ENCODE peak calls at places on chromosomes 2 and 18, in ten cellular contexts. V is stimulated activated CD4-positive, alpha-beta T cell treated with anti-CD3 and anti-CD28 coated beads, Interleukin-2, amount 100 ng/mL, for 48 hours; S is AG08395; L is head of caudate nucleus; J is PC-9; I is cardiac muscle cell; T is Peyer's patch; B is mesothelial cell of epicardium; P is HEK293T; X is foreskin fibroblast. N is an unnamed sample.

GRCh38 chr2:29525921-29526320 is 395.5 kb downstream of the ALK start:
- DNase-seq in T (no peak), L (no peak), B (no peak), P (no peak), J (no peak), X (no peak), S (no peak), I (no peak), V (no peak), N (no peak)

GRCh38 chr2:150003539-150003938 is 416.0 kb upstream of the MMADHC start:
- DNase-seq in J (no peak), X (no peak), P (no peak), V (no peak), T (no peak), B (no peak), S (no peak), L (no peak), I (no peak), N (no peak)

GRCh38 chr2:110876167-110876999 is 144.0 kb downstream of the ACOXL start:
- DNase-seq in J (no peak), X (no peak), I (no peak), B (no peak), P (no peak), V (no peak), T (no peak), S (no peak), L (peak), N (no peak)

GRCh38 chr2:106886916-106887758 is 1.2 kb upstream of the ST6GAL2 start:
- DNase-seq in I (peak), S (no peak), B (peak), P (peak), X (peak), T (no peak), L (peak), V (no peak), J (no peak), N (peak)

GRCh38 chr2:232325324-232326273 is 53.0 kb upstream of the ALPP start:
- DNase-seq in X (peak), I (peak), B (peak), L (peak), J (peak), S (no peak), P (no peak), T (peak), V (no peak), N (no peak)

GRCh38 chr18:9708882-9709877 is 1.1 kb downstream of the RAB31 start:
- DNase-seq in T (peak), X (peak), P (no peak), V (no peak), S (peak), B (no peak), L (peak), I (peak), J (peak), N (no peak)

GRCh38 chr18:11251229-11251890 is 102.0 kb upstream of the PIEZO2 start:
- DNase-seq in S (peak), I (no peak), P (no peak), J (no peak), V (no peak), L (no peak), X (peak), B (no peak), T (no peak), N (no peak)

GRCh38 chr2:1567556-1568344 is 154.5 kb downstream of the TPO start:
- DNase-seq in S (no peak), J (no peak), P (no peak), X (no peak), I (no peak), T (no peak), V (no peak), L (peak), B (no peak), N (no peak)

GRCh38 chr18:57437433-57437781 is 2.2 kb downstream of the ONECUT2 start:
- DNase-seq in S (no peak), B (no peak), T (no peak), P (no peak), V (no peak), L (no peak), J (no peak), I (no peak), X (no peak), N (no peak)

GRCh38 chr2:9221223-9221622 is 14.6 kb downstream of the ASAP2 start:
- DNase-seq in S (no peak), J (no peak), X (no peak), I (no peak), L (no peak), P (no peak), T (no peak), B (no peak), V (no peak), N (no peak)

GRCh38 chr2:237165405-237166276 is 80.0 kb downstream of the COPS8 start:
- DNase-seq in B (no peak), V (no peak), X (peak), S (no peak), J (no peak), I (peak), P (peak), L (no peak), T (no peak), N (no peak)

N was measured in NCI-H774.